ENCODE peak calls at places on chromosomes 3 and 15, in nine cellular contexts. A is AG10803, Y is BE2C, T is PC-9, L is epithelial cell of proximal tubule, W is choroid plexus epithelial cell, R is lower leg skin, P is WTC11, J is adrenal gland. D is an unnamed sample.

GRCh38 chr15:93250905-93251304 is 161.9 kb upstream of the RGMA start:
- DNase-seq in P (no peak), T (no peak), A (no peak), Y (no peak), L (no peak), W (no peak), R (no peak), J (no peak), D (no peak)

GRCh38 chr3:67653425-67654098 is 850 bp downstream of the SUCLG2 start:
- DNase-seq in R (no peak), A (no peak), W (no peak), P (no peak), L (no peak), Y (no peak), J (no peak), T (no peak), D (no peak)

GRCh38 chr3:100928638-100929428 is 64.4 kb downstream of the ABI3BP start:
- DNase-seq in P (no peak), R (peak), A (peak), J (no peak), T (no peak), Y (no peak), W (peak), L (no peak), D (no peak)

GRCh38 chr3:65851827-65852226 is 186.9 kb downstream of the MAGI1 start:
- DNase-seq in P (no peak), J (no peak), L (no peak), Y (no peak), W (peak), T (peak), A (peak), R (no peak), D (no peak)

GRCh38 chr3:39671600-39671999 is 137.8 kb upstream of the MYRIP start:
- DNase-seq in T (no peak), Y (no peak), A (no peak), R (no peak), J (no peak), L (no peak), P (no peak), W (no peak), D (no peak)

GRCh38 chr3:187880438-187880837 is 135.2 kb upstream of the BCL6 start:
- DNase-seq in A (no peak), L (no peak), J (no peak), T (peak), R (no peak), Y (no peak), P (no peak), W (peak), D (no peak)

GRCh38 chr15:63402498-63403253 is 21.0 kb upstream of the CA12 start:
- DNase-seq in T (no peak), R (no peak), A (peak), J (no peak), Y (no peak), L (no peak), P (no peak), W (peak), D (no peak)

GRCh38 chr3:15876669-15877068 is 78.9 kb upstream of the ANKRD28 start:
- DNase-seq in J (no peak), T (no peak), L (no peak), P (no peak), Y (no peak), R (no peak), A (no peak), W (no peak), D (no peak)

GRCh38 chr3:52236424-52236886 is 2.5 kb downstream of the TWF2 start:
- DNase-seq in A (no peak), W (no peak), L (no peak), R (no peak), T (no peak), J (no peak), Y (no peak), P (no peak), D (no peak)

GRCh38 chr3:172249039-172249438 is 199.2 kb downstream of the GHSR start:
- DNase-seq in Y (no peak), W (peak), L (no peak), P (no peak), J (no peak), A (peak), T (no peak), R (no peak), D (no peak)
- TF ChIP-seq CTCF in Y (no peak), W (no peak), L (no peak), P (no peak), J (no peak), A (no peak), T (no peak), R (no peak), D (no peak)

DNA sequence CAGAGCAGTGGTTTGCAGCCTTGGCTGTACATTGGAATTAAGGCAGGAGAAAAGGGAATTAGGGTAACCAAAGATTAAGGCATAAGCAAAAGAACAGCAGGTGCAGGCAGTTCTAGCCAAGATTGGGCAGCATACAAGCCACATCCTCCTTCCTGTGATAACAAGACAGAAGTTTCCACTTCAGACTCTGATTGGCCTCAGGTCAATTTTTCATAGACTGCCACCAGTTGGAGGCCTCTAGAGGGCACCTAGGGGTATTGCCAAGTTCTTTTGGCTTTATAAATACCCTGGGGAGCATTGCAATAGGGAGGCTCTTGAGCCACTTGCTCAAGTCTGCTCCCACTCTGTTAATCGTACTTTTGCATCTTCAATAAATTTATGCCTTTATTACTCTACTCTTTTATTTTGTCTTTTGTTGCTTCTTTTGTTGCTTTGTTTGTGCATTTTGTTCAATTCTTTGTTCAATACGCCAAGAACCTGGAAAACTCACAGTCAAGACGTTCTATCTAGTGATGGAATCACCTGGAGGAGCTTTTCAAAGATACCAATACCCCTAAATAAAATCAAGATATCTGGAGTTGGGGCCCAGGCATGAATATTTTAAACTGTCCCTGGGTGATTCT is 32.2 kb upstream of the FMN1 start:
- DNase-seq in W (peak), R (peak), L (peak), P (peak), J (peak), T (no peak), Y (peak), A (peak), D (no peak)
- TF ChIP-seq CTCF in W (peak), R (no peak), L (peak), P (peak), J (peak), T (peak), Y (peak), A (peak), D (no peak)

GRCh38 chr3:160567774-160568173 is 2.4 kb upstream of the KPNA4 start:
- DNase-seq in J (no peak), Y (no peak), A (no peak), W (no peak), L (no peak), P (no peak), R (no peak), T (no peak), D (no peak)

GRCh38 chr3:160564949-160565441 is 376 bp downstream of the KPNA4 start:
- DNase-seq in Y (peak), P (peak), W (peak), A (peak), J (peak), T (peak), R (peak), L (no peak), D (peak)

GRCh38 chr3:160565442-160566403 is at the start of gene KPNA4:
- DNase-seq in A (peak), W (peak), Y (peak), R (peak), L (peak), P (peak), T (peak), J (peak), D (peak)

GRCh38 chr3:160564205-160564922 is 1.0 kb downstream of the KPNA4 start:
- DNase-seq in T (no peak), Y (peak), P (no peak), W (peak), A (no peak), J (peak), R (no peak), L (no peak), D (no peak)

GRCh38 chr3:160566499-160566898 is 1.1 kb upstream of the KPNA4 start:
- DNase-seq in T (no peak), W (no peak), P (no peak), Y (no peak), A (no peak), J (no peak), L (no peak), R (no peak), D (no peak)
- TF ChIP-seq CTCF in T (no peak), W (no peak), P (no peak), Y (no peak), A (no peak), J (no peak), L (no peak), R (no peak), D (no peak)

GRCh38 chr3:37558580-37558979 is 303.1 kb upstream of the CTDSPL start:
- DNase-seq in W (no peak), P (no peak), R (no peak), A (no peak), J (no peak), T (no peak), L (no peak), Y (no peak), D (no peak)

GRCh38 chr3:37559461-37559860 is 302.2 kb upstream of the CTDSPL start:
- DNase-seq in L (no peak), J (no peak), Y (no peak), T (no peak), P (no peak), R (no peak), A (peak), W (no peak), D (no peak)

GRCh38 chr3:37556789-37557301 is 304.8 kb upstream of the CTDSPL start:
- DNase-seq in A (no peak), Y (no peak), P (no peak), J (no peak), T (no peak), L (no peak), R (no peak), W (no peak), D (no peak)

GRCh38 chr3:37554364-37554763 is 307.3 kb upstream of the CTDSPL start:
- DNase-seq in R (no peak), Y (no peak), T (no peak), P (peak), J (no peak), L (no peak), W (no peak), A (no peak), D (no peak)
- TF ChIP-seq CTCF in R (no peak), Y (peak), T (peak), P (peak), J (no peak), L (peak), W (peak), A (no peak), D (no peak)

GRCh38 chr3:41932511-41932910 is 29.4 kb downstream of the ULK4 start:
- DNase-seq in T (peak), A (no peak), W (no peak), R (no peak), P (no peak), Y (no peak), L (no peak), J (no peak), D (no peak)
- TF ChIP-seq CTCF in T (no peak), A (no peak), W (no peak), R (no peak), P (no peak), Y (no peak), L (no peak), J (no peak), D (no peak)

GRCh38 chr3:134885877-134886621 is 91.0 kb downstream of the EPHB1 start:
- DNase-seq in W (no peak), A (peak), T (no peak), R (no peak), J (no peak), L (peak), P (no peak), Y (no peak), D (no peak)
- TF ChIP-seq CTCF in W (no peak), A (peak), T (peak), R (no peak), J (no peak), L (peak), P (no peak), Y (peak), D (peak)

DNA sequence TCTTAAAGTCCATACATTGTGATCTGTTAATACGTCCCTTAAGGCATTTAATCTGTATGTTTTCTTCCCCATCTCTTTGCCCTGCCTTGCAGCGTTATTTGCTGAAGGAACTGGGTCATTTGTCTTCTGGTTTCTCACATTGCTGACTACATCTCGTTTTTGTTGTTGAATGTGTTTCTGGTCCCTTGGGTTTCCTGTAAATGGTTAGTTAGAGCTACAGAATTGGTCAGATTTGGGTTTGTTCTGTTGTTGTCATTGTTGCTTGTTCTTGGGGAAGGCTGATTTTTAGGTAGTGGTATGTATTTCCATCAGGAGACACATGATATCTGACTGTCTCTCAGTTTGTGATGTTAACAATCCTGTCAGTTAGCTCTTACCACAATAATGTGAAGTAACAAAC is 27.0 kb upstream of the ITPKA start:
- DNase-seq in T (no peak), P (no peak), J (no peak), W (no peak), L (no peak), Y (no peak), R (no peak), A (no peak), D (no peak)
- TF ChIP-seq CTCF in T (no peak), P (no peak), J (no peak), W (no peak), L (no peak), Y (no peak), R (no peak), A (no peak), D (no peak)

GRCh38 chr15:69595009-69595825 is 142.6 kb downstream of the RPLP1 start:
- DNase-seq in A (peak), Y (no peak), J (peak), W (no peak), R (no peak), T (peak), L (no peak), P (no peak), D (no peak)
- TF ChIP-seq CTCF in A (no peak), Y (no peak), J (no peak), W (no peak), R (no peak), T (no peak), L (no peak), P (no peak), D (no peak)

GRCh38 chr3:906739-907138 is 186.1 kb upstream of the CNTN6 start:
- DNase-seq in P (no peak), Y (no peak), A (no peak), T (no peak), L (no peak), J (no peak), W (no peak), R (no peak), D (no peak)

GRCh38 chr3:905217-905616 is 187.6 kb upstream of the CNTN6 start:
- DNase-seq in L (no peak), A (no peak), P (no peak), R (no peak), T (no peak), J (no peak), Y (no peak), W (no peak), D (no peak)

GRCh38 chr3:908839-909238 is 184.0 kb upstream of the CNTN6 start:
- DNase-seq in Y (no peak), T (no peak), A (no peak), W (peak), L (no peak), J (no peak), P (no peak), R (no peak), D (no peak)
- TF ChIP-seq CTCF in Y (peak), T (no peak), A (no peak), W (peak), L (peak), J (no peak), P (no peak), R (no peak), D (no peak)

D was measured in GM13976.